ENCODE peak calls at places on chromosomes 11 and 22, in six cellular contexts. X, F, Q, G, B and M are unnamed samples.

GRCh38 chr22:46256358-46256958 is 6.4 kb upstream of the CDPF1 start:
- DNase-seq in X (no peak), F (no peak), Q (no peak), G (no peak), B (no peak), M (no peak)

GRCh38 chr11:69057236-69057635 is 8.5 kb downstream of the TPCN2 start:
- DNase-seq in X (no peak), F (no peak), Q (no peak), G (no peak), B (no peak), M (no peak)

GRCh38 chr22:37079668-37080171 is 28.2 kb downstream of the KCTD17 start:
- DNase-seq in X (peak), F (no peak), Q (peak), G (peak), B (peak), M (no peak)

GRCh38 chr22:37019309-37020191 is at the start of the genes MPST and TST:
- DNase-seq in X (peak), F (peak), Q (peak), G (peak), B (peak), M (peak)

GRCh38 chr11:66981976-66982578 is 7.0 kb downstream of the C11orf86 start:
- DNase-seq in X (no peak), F (peak), Q (peak), G (no peak), B (peak), M (peak)

GRCh38 chr11:103624708-103625623 is 411.5 kb upstream of the DDI1 start:
- DNase-seq in X (no peak), F (no peak), Q (no peak), G (no peak), B (no peak), M (peak)

GRCh38 chr11:19658344-19658743 is 54.3 kb upstream of the NAV2 start:
- DNase-seq in X (no peak), F (no peak), Q (no peak), G (no peak), B (no peak), M (no peak)

GRCh38 chr22:44828193-44828592 is 75.8 kb downstream of the ARHGAP8 start:
- DNase-seq in X (no peak), F (no peak), Q (no peak), G (no peak), B (peak), M (peak)

GRCh38 chr22:21735198-21736083 is at the start of gene YPEL1:
- DNase-seq in X (peak), F (peak), Q (peak), G (peak), B (peak), M (peak)

GRCh38 chr11:62142921-62143320 is 19.1 kb downstream of the INCENP start:
- DNase-seq in X (no peak), F (peak), Q (no peak), G (no peak), B (no peak), M (no peak)

GRCh38 chr22:38760477-38761201 is 4.8 kb upstream of the SUN2 start:
- DNase-seq in X (no peak), F (no peak), Q (no peak), G (no peak), B (no peak), M (no peak)

GRCh38 chr11:61297741-61298140 is 2.6 kb upstream of the VWCE start:
- DNase-seq in X (no peak), F (peak), Q (no peak), G (no peak), B (no peak), M (peak)

GRCh38 chr11:82907376-82907775 is 5.8 kb downstream of the DDIAS start:
- DNase-seq in X (no peak), F (no peak), Q (no peak), G (no peak), B (no peak), M (no peak)

GRCh38 chr22:42365942-42366660 is 66.1 kb downstream of the NFAM1 start:
- DNase-seq in X (no peak), F (no peak), Q (no peak), G (no peak), B (no peak), M (no peak)

GRCh38 chr11:86755196-86755595 is 45.1 kb upstream of the PRSS23 start:
- DNase-seq in X (no peak), F (no peak), Q (no peak), G (no peak), B (no peak), M (no peak)

GRCh38 chr11:44994753-44995152 is 44.1 kb upstream of the TP53I11 start:
- DNase-seq in X (no peak), F (no peak), Q (no peak), G (no peak), B (no peak), M (no peak)

GRCh38 chr22:16954060-16954403 is 54.0 kb downstream of the GAB4 start:
- DNase-seq in X (no peak), F (no peak), Q (no peak), G (no peak), B (no peak), M (no peak)

GRCh38 chr11:96079691-96080090 is 155.8 kb upstream of the MTMR2 start:
- DNase-seq in X (no peak), F (no peak), Q (no peak), G (no peak), B (no peak), M (no peak)

GRCh38 chr22:26651840-26652239 is 5.5 kb upstream of the MIAT start:
- DNase-seq in X (no peak), F (no peak), Q (no peak), G (no peak), B (no peak), M (no peak)

GRCh38 chr22:43154887-43155536 is 3.7 kb downstream of the TSPO start:
- DNase-seq in X (no peak), F (no peak), Q (no peak), G (no peak), B (no peak), M (no peak)